ENCODE peak calls at places on chromosomes 2 and 18, in seven cellular contexts. O, D, E, R, S, J and T are unnamed samples.

GRCh38 chr2:52452201-52452600 is 1315.4 kb upstream of the CHAC2 start:
- DNase-seq in E (no peak), D (no peak), O (no peak), R (no peak), J (no peak), S (no peak), T (no peak)

GRCh38 chr2:204495381-204495780 is 49.9 kb upstream of the PARD3B start:
- DNase-seq in D (no peak), O (no peak), S (no peak), R (no peak), J (peak), E (no peak), T (no peak)

GRCh38 chr2:242058116-242058680 is 188.7 kb downstream of the RTP5 start:
- DNase-seq in J (no peak), R (no peak), S (no peak), O (no peak), D (no peak), E (no peak), T (no peak)

GRCh38 chr2:187853413-187853812 is 299.2 kb upstream of the TFPI start:
- DNase-seq in J (no peak), E (no peak), D (no peak), O (no peak), S (no peak), R (no peak), T (no peak)

GRCh38 chr2:48424866-48425265 is 105.1 kb upstream of the STON1 start:
- DNase-seq in R (no peak), D (no peak), O (no peak), S (no peak), J (peak), E (no peak), T (no peak)

GRCh38 chr2:135152361-135152760 is 100.3 kb downstream of the RAB3GAP1 start:
- DNase-seq in E (no peak), O (no peak), D (no peak), R (no peak), J (no peak), S (no peak), T (no peak)

GRCh38 chr18:80229342-80229741 is 18.0 kb downstream of the PARD6G start:
- DNase-seq in S (no peak), J (no peak), O (no peak), R (no peak), D (no peak), E (no peak), T (no peak)

GRCh38 chr18:25350561-25351201 is 1.3 kb downstream of the ZNF521 start:
- DNase-seq in E (no peak), D (peak), O (no peak), S (peak), J (peak), R (peak), T (no peak)

GRCh38 chr2:210617732-210618330 is 61.4 kb downstream of the CPS1 start:
- DNase-seq in E (peak), O (no peak), J (peak), R (no peak), D (peak), S (peak), T (no peak)

GRCh38 chr2:193824474-193824873 is 1629.7 kb upstream of the TMEFF2 start:
- DNase-seq in J (peak), E (no peak), D (no peak), S (no peak), R (no peak), O (no peak), T (no peak)

GRCh38 chr2:41934323-41935003 is 113.4 kb upstream of the PKDCC start:
- DNase-seq in J (peak), D (no peak), R (peak), O (no peak), S (no peak), E (no peak), T (no peak)

GRCh38 chr2:21165350-21165749 is 41.6 kb downstream of the TDRD15 start:
- DNase-seq in O (no peak), D (no peak), E (no peak), J (no peak), R (no peak), S (no peak), T (no peak)

GRCh38 chr2:188845692-188846091 is 128.5 kb upstream of the COL3A1 start:
- DNase-seq in O (no peak), S (no peak), E (no peak), R (no peak), D (no peak), J (no peak), T (no peak)

GRCh38 chr2:222038086-222038802 is 260.6 kb downstream of the PAX3 start:
- DNase-seq in D (no peak), J (no peak), R (no peak), O (no peak), S (peak), E (no peak), T (no peak)

GRCh38 chr2:134454426-134454825 is 200.6 kb downstream of the MGAT5 start:
- DNase-seq in J (no peak), O (no peak), S (no peak), R (no peak), E (peak), D (no peak), T (no peak)

GRCh38 chr2:143975216-143975615 is 544.7 kb downstream of the ZEB2 start:
- DNase-seq in D (no peak), R (no peak), S (no peak), E (no peak), J (peak), O (no peak), T (no peak)

GRCh38 chr2:109173311-109174171 is 44.5 kb downstream of the SH3RF3 start:
- DNase-seq in O (no peak), D (no peak), E (peak), J (no peak), R (peak), S (no peak), T (no peak)

GRCh38 chr2:207594245-207594644 is 30.9 kb downstream of the METTL21A start:
- DNase-seq in E (no peak), O (no peak), S (no peak), D (no peak), J (no peak), R (no peak), T (no peak)

GRCh38 chr2:64482243-64482642 is 28.3 kb downstream of the LGALSL start:
- DNase-seq in O (no peak), D (no peak), S (no peak), E (no peak), R (no peak), J (no peak), T (no peak)

GRCh38 chr2:226981731-226982373 is 146.0 kb downstream of the RHBDD1 start:
- DNase-seq in J (no peak), S (no peak), E (no peak), R (no peak), O (no peak), D (no peak), T (no peak)

GRCh38 chr2:127637725-127638252 is 8.2 kb upstream of the GPR17 start:
- DNase-seq in J (peak), D (no peak), R (peak), S (no peak), E (no peak), O (no peak), T (no peak)

GRCh38 chr2:158723921-158724802 is 71.0 kb upstream of the DAPL1 start:
- DNase-seq in S (peak), R (no peak), O (no peak), D (no peak), J (no peak), E (no peak), T (no peak)

GRCh38 chr2:164818149-164819136 is 23.2 kb downstream of the COBLL1 start:
- DNase-seq in D (no peak), S (no peak), O (no peak), J (no peak), R (no peak), E (no peak), T (no peak)

GRCh38 chr2:43255249-43255960 is 29.0 kb upstream of the ZFP36L2 start:
- DNase-seq in R (no peak), O (no peak), D (no peak), S (no peak), J (peak), E (no peak), T (no peak)

GRCh38 chr2:159157361-159158045 is 129.0 kb downstream of the WDSUB1 start:
- DNase-seq in E (no peak), R (no peak), S (no peak), O (no peak), J (peak), D (no peak), T (no peak)

GRCh38 chr2:62197609-62198236 is 1.8 kb downstream of the B3GNT2 start:
- DNase-seq in E (peak), O (peak), J (no peak), R (no peak), D (peak), S (peak), T (no peak)

GRCh38 chr2:174635747-174636399 is 38.3 kb upstream of the WIPF1 start:
- DNase-seq in R (no peak), J (no peak), O (no peak), D (no peak), S (no peak), E (no peak), T (no peak)

GRCh38 chr2:72015281-72015680 is 132.4 kb downstream of the CYP26B1 start:
- DNase-seq in E (no peak), O (no peak), J (no peak), R (no peak), S (no peak), D (no peak), T (no peak)

GRCh38 chr2:235690809-235691450 is 197.1 kb downstream of the AGAP1 start:
- DNase-seq in S (no peak), E (no peak), J (no peak), O (no peak), R (no peak), D (no peak), T (no peak)

GRCh38 chr2:54776494-54776893 is 53.0 kb downstream of the EML6 start:
- DNase-seq in J (no peak), S (no peak), O (no peak), E (no peak), D (no peak), R (no peak), T (no peak)

GRCh38 chr2:39059366-39059952 is 61.4 kb downstream of the SOS1 start:
- DNase-seq in R (peak), E (no peak), J (peak), O (no peak), D (no peak), S (peak), T (no peak)

GRCh38 chr18:54043484-54044256 is 180.8 kb downstream of the MBD2 start:
- DNase-seq in E (no peak), S (no peak), R (no peak), O (no peak), J (no peak), D (no peak), T (no peak)

GRCh38 chr2:40127890-40128548 is 323.9 kb downstream of the SLC8A1 start:
- DNase-seq in S (no peak), D (no peak), O (no peak), R (peak), J (no peak), E (no peak), T (no peak)

GRCh38 chr2:119082821-119083400 is 75.6 kb downstream of the C1QL2 start:
- DNase-seq in D (no peak), O (no peak), R (no peak), S (no peak), J (no peak), E (no peak), T (no peak)

GRCh38 chr2:47194410-47194809 is 39.3 kb upstream of the STPG4 start:
- DNase-seq in R (no peak), O (no peak), E (no peak), S (no peak), J (no peak), D (no peak), T (no peak)

GRCh38 chr2:75100011-75100680 is 99.2 kb downstream of the TACR1 start:
- DNase-seq in O (no peak), S (no peak), E (no peak), D (no peak), J (peak), R (no peak), T (no peak)

GRCh38 chr2:12057436-12058166 is 311.2 kb downstream of the LPIN1 start:
- DNase-seq in J (peak), D (no peak), S (no peak), O (no peak), E (no peak), R (no peak), T (no peak)

GRCh38 chr2:69755862-69756467 is 14.0 kb downstream of the ANXA4 start:
- DNase-seq in R (no peak), J (peak), D (no peak), O (no peak), S (no peak), E (no peak), T (no peak)